ENCODE peak calls at places on chromosomes 1 and 21, in six cellular contexts. One of them, this sample, is unnamed.

GRCh38 chr1:29417971-29418370 is 181.6 kb downstream of the PTPRU start:
- DNase-seq in brain microvascular endothelial cell: no peak
- DNase-seq in bronchial epithelial cell: no peak
- DNase-seq in H54: no peak
- DNase-seq in activated CD4-positive, alpha-beta T cell treated with anti-CD3 and anti-CD28 coated beads, Interleukin-2, amount 50 U/mL, for 1 hour: no peak
- DNase-seq in IMR-90: no peak
- DNase-seq in this sample: no peak

GRCh38 chr1:115089443-115090340 is at the start of gene TSPAN2:
- DNase-seq in H54: no peak
- DNase-seq in bronchial epithelial cell: no peak
- DNase-seq in activated CD4-positive, alpha-beta T cell treated with anti-CD3 and anti-CD28 coated beads, Interleukin-2, amount 50 U/mL, for 1 hour: peak
- DNase-seq in brain microvascular endothelial cell: peak
- DNase-seq in IMR-90: peak
- DNase-seq in this sample: peak

GRCh38 chr1:208101661-208102431 is 142.3 kb downstream of the PLXNA2 start:
- DNase-seq in H54: no peak
- DNase-seq in brain microvascular endothelial cell: no peak
- DNase-seq in bronchial epithelial cell: no peak
- DNase-seq in activated CD4-positive, alpha-beta T cell treated with anti-CD3 and anti-CD28 coated beads, Interleukin-2, amount 50 U/mL, for 1 hour: no peak
- DNase-seq in IMR-90: peak
- DNase-seq in this sample: no peak

GRCh38 chr1:247825362-247825761 is 1.4 kb upstream of the OR14A16 start:
- DNase-seq in H54: no peak
- DNase-seq in bronchial epithelial cell: no peak
- DNase-seq in activated CD4-positive, alpha-beta T cell treated with anti-CD3 and anti-CD28 coated beads, Interleukin-2, amount 50 U/mL, for 1 hour: no peak
- DNase-seq in IMR-90: no peak
- DNase-seq in brain microvascular endothelial cell: no peak
- DNase-seq in this sample: no peak

GRCh38 chr21:42579456-42580075 is 65.9 kb downstream of the SLC37A1 start:
- DNase-seq in bronchial epithelial cell: no peak
- DNase-seq in activated CD4-positive, alpha-beta T cell treated with anti-CD3 and anti-CD28 coated beads, Interleukin-2, amount 50 U/mL, for 1 hour: no peak
- DNase-seq in brain microvascular endothelial cell: no peak
- DNase-seq in IMR-90: no peak
- DNase-seq in H54: no peak
- DNase-seq in this sample: no peak

GRCh38 chr1:99829269-99829668 is 20.9 kb upstream of the AGL start:
- DNase-seq in brain microvascular endothelial cell: no peak
- DNase-seq in activated CD4-positive, alpha-beta T cell treated with anti-CD3 and anti-CD28 coated beads, Interleukin-2, amount 50 U/mL, for 1 hour: no peak
- DNase-seq in H54: no peak
- DNase-seq in IMR-90: no peak
- DNase-seq in bronchial epithelial cell: no peak
- DNase-seq in this sample: no peak

GRCh38 chr1:43229831-43230780 is 39.7 kb upstream of the TMEM125 start:
- DNase-seq in activated CD4-positive, alpha-beta T cell treated with anti-CD3 and anti-CD28 coated beads, Interleukin-2, amount 50 U/mL, for 1 hour: no peak
- DNase-seq in IMR-90: peak
- DNase-seq in H54: no peak
- DNase-seq in brain microvascular endothelial cell: no peak
- DNase-seq in bronchial epithelial cell: no peak
- DNase-seq in this sample: no peak

GRCh38 chr1:41363632-41364320 is 2.5 kb downstream of the FOXO6 start:
- DNase-seq in brain microvascular endothelial cell: no peak
- DNase-seq in activated CD4-positive, alpha-beta T cell treated with anti-CD3 and anti-CD28 coated beads, Interleukin-2, amount 50 U/mL, for 1 hour: no peak
- DNase-seq in bronchial epithelial cell: no peak
- DNase-seq in H54: peak
- DNase-seq in IMR-90: no peak
- DNase-seq in this sample: peak

GRCh38 chr1:34781071-34781843 is at the start of gene GJB3:
- DNase-seq in bronchial epithelial cell: peak
- DNase-seq in activated CD4-positive, alpha-beta T cell treated with anti-CD3 and anti-CD28 coated beads, Interleukin-2, amount 50 U/mL, for 1 hour: no peak
- DNase-seq in brain microvascular endothelial cell: no peak
- DNase-seq in H54: peak
- DNase-seq in IMR-90: no peak
- DNase-seq in this sample: no peak

GRCh38 chr1:17212009-17212408 is 7.1 kb downstream of the PADI1 start:
- DNase-seq in brain microvascular endothelial cell: no peak
- DNase-seq in IMR-90: no peak
- DNase-seq in bronchial epithelial cell: no peak
- DNase-seq in activated CD4-positive, alpha-beta T cell treated with anti-CD3 and anti-CD28 coated beads, Interleukin-2, amount 50 U/mL, for 1 hour: no peak
- DNase-seq in H54: no peak
- DNase-seq in this sample: no peak

GRCh38 chr1:184387871-184388670 is 1.2 kb downstream of the C1orf21 start:
- DNase-seq in H54: peak
- DNase-seq in brain microvascular endothelial cell: peak
- DNase-seq in activated CD4-positive, alpha-beta T cell treated with anti-CD3 and anti-CD28 coated beads, Interleukin-2, amount 50 U/mL, for 1 hour: no peak
- DNase-seq in bronchial epithelial cell: peak
- DNase-seq in IMR-90: peak
- DNase-seq in this sample: peak

GRCh38 chr1:44485933-44486475 is 80.9 kb downstream of the RNF220 start:
- DNase-seq in brain microvascular endothelial cell: no peak
- DNase-seq in IMR-90: no peak
- DNase-seq in H54: no peak
- DNase-seq in bronchial epithelial cell: no peak
- DNase-seq in activated CD4-positive, alpha-beta T cell treated with anti-CD3 and anti-CD28 coated beads, Interleukin-2, amount 50 U/mL, for 1 hour: no peak
- DNase-seq in this sample: no peak

GRCh38 chr1:56068908-56069307 is 510.5 kb downstream of the PLPP3 start:
- DNase-seq in brain microvascular endothelial cell: no peak
- DNase-seq in H54: no peak
- DNase-seq in activated CD4-positive, alpha-beta T cell treated with anti-CD3 and anti-CD28 coated beads, Interleukin-2, amount 50 U/mL, for 1 hour: no peak
- DNase-seq in bronchial epithelial cell: peak
- DNase-seq in IMR-90: peak
- DNase-seq in this sample: no peak